ENCODE peak calls at places on chromosome 9, in six cellular contexts. U is tibial nerve, R is A549, O is right atrium auricular region, K is HCT116, E is cardiac muscle cell. Z is an unnamed sample. For H3K9me3 and H3K4me1, the result is how much of the 10 kb centered on the place peaks cover.

GRCh38 chr9:73023025-73023541 is 70.2 kb upstream of the ALDH1A1 start:
- DNase-seq in U (no peak), R (peak), O (no peak), K (peak), E (peak), Z (no peak)

GRCh38 chr9:89046832-89047231 is 55.6 kb downstream of the S1PR3 start:
- DNase-seq in U (peak), R (no peak), O (peak), K (no peak), E (peak), Z (no peak)

GRCh38 chr9:134886413-134886913 is 5.9 kb downstream of the FCN2 start:
- DNase-seq in U (no peak), R (no peak), O (no peak), K (no peak), E (no peak), Z (no peak)

GRCh38 chr9:109641079-109641659 is 138.8 kb upstream of the PALM2AKAP2 start:
- DNase-seq in U (no peak), R (no peak), O (no peak), K (no peak), E (no peak), Z (no peak)

GRCh38 chr9:23258569-23258968 is 567.5 kb downstream of the ELAVL2 start:
- DNase-seq in U (no peak), R (no peak), O (no peak), K (no peak), E (no peak), Z (no peak)

GRCh38 chr9:84296146-84296843 is 44.3 kb downstream of the SLC28A3 start:
- DNase-seq in U (no peak), R (peak), O (no peak), K (no peak), E (peak), Z (no peak)

GRCh38 chr9:94772654-94773303 is 46.3 kb downstream of the AOPEP start:
- DNase-seq in U (no peak), R (no peak), O (no peak), K (no peak), E (no peak), Z (no peak)

GRCh38 chr9:16519001-16519400 is 351.5 kb downstream of the BNC2 start:
- DNase-seq in U (no peak), R (no peak), O (no peak), K (no peak), E (no peak), Z (no peak)

GRCh38 chr9:130893250-130894101 is 3.1 kb downstream of the QRFP start:
- DNase-seq in U (peak), R (peak), O (no peak), K (no peak), E (no peak), Z (no peak)

GRCh38 chr9:130167927-130168326 is 4.3 kb upstream of the NCS1 start:
- DNase-seq in U (no peak), R (no peak), O (no peak), K (no peak), E (no peak), Z (no peak)

GRCh38 chr9:132486706-132487350 is 76.8 kb downstream of the CFAP77 start:
- DNase-seq in U (no peak), R (no peak), O (no peak), K (no peak), E (no peak), Z (no peak)

GRCh38 chr9:136372561-136373299 is 739 bp downstream of the CARD9 start:
- DNase-seq in U (peak), R (peak), O (peak), K (no peak), E (peak), Z (no peak)

GRCh38 chr9:8863886-8864881 is 1064.6 kb upstream of the DMAC1 start:
- DNase-seq in U (no peak), R (no peak), O (no peak), K (no peak), E (peak), Z (no peak)

GRCh38 chr9:8924529-8924928 is 1125.0 kb upstream of the DMAC1 start:
- DNase-seq in U (no peak), R (no peak), O (no peak), K (no peak), E (no peak), Z (no peak)

GRCh38 chr9:74951725-74952151 is 974 bp downstream of the C9orf40 start:
- DNase-seq in U (peak), R (peak), O (no peak), K (no peak), E (peak), Z (peak)

GRCh38 chr9:106797299-106797698 is 65.7 kb upstream of the ZNF462 start:
- DNase-seq in U (no peak), R (peak), O (no peak), K (no peak), E (no peak), Z (no peak)

GRCh38 chr9:90458485-90458884 is 184.1 kb downstream of the DIRAS2 start:
- DNase-seq in U (no peak), R (peak), O (no peak), K (peak), E (no peak), Z (no peak)
- TF ChIP-seq CTCF in U (no peak), R (no peak), O (no peak), K (peak), E (no peak), Z (no peak)

GRCh38 chr9:128943832-128944620 is 3.4 kb downstream of the DOLK start:
- DNase-seq in U (no peak), R (no peak), O (no peak), K (no peak), E (no peak), Z (no peak)
- H3K9me3 ChIP-seq in U (under half), R (under half), O (under half), K (under half), E (under half), Z (under half)

GRCh38 chr9:113509463-113509862 is 45.9 kb downstream of the RGS3 start:
- DNase-seq in U (no peak), R (no peak), O (no peak), K (no peak), E (peak), Z (no peak)
- H3K4me1 ChIP-seq in U (under half), R (under half), O (under half), K (under half), E (under half), Z (under half)

DNA sequence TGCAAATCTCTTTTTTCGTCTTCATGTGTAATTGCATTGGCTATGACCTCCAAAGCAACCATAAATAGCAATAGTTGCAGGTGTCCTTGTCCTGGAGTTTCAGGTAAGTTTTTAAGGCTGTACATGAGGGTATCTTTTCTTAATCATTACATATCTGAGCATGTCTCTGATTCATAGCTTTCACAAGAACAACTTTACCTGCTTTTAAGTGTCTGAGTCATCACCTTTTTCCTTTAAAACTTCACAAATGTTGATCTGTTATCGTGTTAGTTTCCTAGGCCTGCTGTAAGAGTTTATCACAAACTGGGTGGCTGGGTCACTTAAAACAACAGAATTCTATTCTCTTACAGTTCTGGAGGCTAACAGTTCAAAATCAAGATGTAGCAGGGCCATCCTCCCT is 13.8 kb downstream of the GARNL3 start:
- DNase-seq in U (no peak), R (no peak), O (no peak), K (no peak), E (no peak), Z (no peak)
- TF ChIP-seq CTCF in U (no peak), R (no peak), O (no peak), K (no peak), E (no peak), Z (no peak)

DNA sequence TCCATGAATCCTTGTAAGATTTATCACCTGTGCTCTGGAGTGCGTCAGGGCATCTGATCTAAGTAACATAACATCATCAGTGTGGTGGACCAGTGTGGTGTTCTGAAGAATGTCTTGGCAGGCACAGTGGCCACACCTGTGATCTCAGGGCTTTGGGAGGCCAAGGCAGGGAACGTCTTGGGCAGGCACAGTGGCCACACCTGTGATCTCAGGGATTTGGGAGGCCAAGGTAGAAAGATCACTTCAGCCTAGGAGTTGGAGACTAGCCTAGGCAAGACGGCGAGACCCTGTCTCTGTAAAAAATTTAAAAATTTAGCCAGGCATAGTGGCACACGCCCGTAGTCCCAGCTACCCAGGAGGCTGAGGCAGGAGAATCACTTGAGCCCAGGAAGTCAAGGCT is 185.5 kb downstream of the CACNA1B start:
- DNase-seq in U (no peak), R (no peak), O (no peak), K (no peak), E (no peak), Z (no peak)
- H3K9me3 ChIP-seq in U (under half), R (under half), O (under half), K (under half), E (under half), Z (under half)

GRCh38 chr9:93194584-93194983 is 10.6 kb downstream of the WNK2 start:
- DNase-seq in U (no peak), R (no peak), O (no peak), K (no peak), E (no peak), Z (no peak)
- H3K4me1 ChIP-seq in U (under half), R (under half), O (under half), K (under half), E (under half), Z (under half)

GRCh38 chr9:116372081-116372673 is 218.6 kb downstream of the PAPPA start:
- DNase-seq in U (no peak), R (no peak), O (no peak), K (no peak), E (peak), Z (no peak)

GRCh38 chr9:116369706-116370105 is 216.1 kb downstream of the PAPPA start:
- DNase-seq in U (no peak), R (no peak), O (no peak), K (no peak), E (no peak), Z (no peak)

GRCh38 chr9:116370587-116370986 is 217.0 kb downstream of the PAPPA start:
- DNase-seq in U (no peak), R (no peak), O (no peak), K (no peak), E (no peak), Z (no peak)

GRCh38 chr9:116368680-116369079 is 215.1 kb downstream of the PAPPA start:
- DNase-seq in U (no peak), R (no peak), O (no peak), K (no peak), E (no peak), Z (no peak)

DNA sequence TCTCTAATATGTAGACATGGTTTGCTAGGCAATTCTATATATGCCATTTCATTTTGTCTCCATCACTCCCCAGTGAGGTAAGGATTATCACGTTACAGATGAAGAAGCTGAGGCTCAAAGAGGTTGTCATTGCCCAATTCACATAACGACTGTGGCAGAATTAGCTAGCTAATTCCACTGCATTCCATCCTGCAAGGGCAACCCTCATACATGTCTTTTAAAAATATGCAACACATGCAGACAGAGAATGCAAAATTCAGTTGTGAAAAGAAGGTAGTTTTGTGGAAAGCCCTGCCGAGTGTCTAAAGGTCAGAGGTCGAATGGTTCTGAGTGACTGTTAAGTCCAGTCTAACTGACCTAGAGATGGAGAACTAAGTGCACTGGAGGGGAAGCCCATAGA is 219.2 kb downstream of the PAPPA start:
- DNase-seq in U (no peak), R (no peak), O (no peak), K (no peak), E (no peak), Z (no peak)
- TF ChIP-seq CTCF in U (no peak), R (no peak), O (no peak), K (no peak), E (no peak), Z (no peak)